ENCODE peak calls at places on chromosomes 4 and X, in ten cellular contexts. Q, D, Z, Y, E, U, I, O, F and H are unnamed samples.

GRCh38 chr4:121217385-121217784 is 53.3 kb upstream of the TNIP3 start:
- DNase-seq in Q (no peak), D (peak), Z (no peak), Y (no peak), E (peak), U (no peak), I (no peak), O (no peak), F (no peak), H (no peak)

GRCh38 chr4:127708985-127709384 is 21.2 kb upstream of the SLC25A31 start:
- DNase-seq in Q (no peak), D (peak), Z (no peak), Y (no peak), E (peak), U (no peak), I (no peak), O (peak), F (peak), H (peak)

GRCh38 chrX:136546369-136546768 is 14.4 kb downstream of the VGLL1 start:
- DNase-seq in Q (no peak), D (no peak), Z (no peak), Y (no peak), E (no peak), U (no peak), I (no peak), O (no peak), F (no peak), H (no peak)

GRCh38 chr4:3338321-3338838 is 45.6 kb downstream of the RGS12 start:
- DNase-seq in Q (no peak), D (no peak), Z (no peak), Y (no peak), E (no peak), U (no peak), I (no peak), O (no peak), F (no peak), H (no peak)

GRCh38 chr4:176782191-176782590 is 10.5 kb downstream of the VEGFC start:
- DNase-seq in Q (no peak), D (no peak), Z (no peak), Y (no peak), E (no peak), U (no peak), I (no peak), O (no peak), F (no peak), H (no peak)

GRCh38 chr4:3836802-3837601 is 70.8 kb downstream of the ADRA2C start:
- DNase-seq in Q (no peak), D (no peak), Z (no peak), Y (peak), E (no peak), U (peak), I (no peak), O (no peak), F (peak), H (no peak)

GRCh38 chr4:107153228-107153627 is 117.1 kb upstream of the DKK2 start:
- DNase-seq in Q (no peak), D (no peak), Z (no peak), Y (peak), E (peak), U (peak), I (no peak), O (no peak), F (no peak), H (no peak)

GRCh38 chrX:127552571-127552970 is 499.6 kb downstream of the ACTRT1 start:
- DNase-seq in Q (no peak), D (no peak), Z (no peak), Y (no peak), E (no peak), U (no peak), I (no peak), O (no peak), F (no peak), H (no peak)

GRCh38 chrX:138756234-138756633 is 44.7 kb upstream of the FGF13 start:
- DNase-seq in Q (peak), D (no peak), Z (no peak), Y (no peak), E (peak), U (peak), I (peak), O (no peak), F (no peak), H (no peak)

GRCh38 chr4:80237992-80238391 is 28.5 kb upstream of the FGF5 start:
- DNase-seq in Q (no peak), D (peak), Z (no peak), Y (no peak), E (peak), U (no peak), I (no peak), O (no peak), F (no peak), H (no peak)

GRCh38 chr4:165873298-165874071 is 448 bp downstream of the TLL1 start:
- DNase-seq in Q (peak), D (no peak), Z (no peak), Y (peak), E (peak), U (peak), I (peak), O (peak), F (no peak), H (no peak)

GRCh38 chr4:165872443-165873297 is at the start of gene TLL1:
- DNase-seq in Q (peak), D (no peak), Z (no peak), Y (no peak), E (peak), U (peak), I (no peak), O (peak), F (no peak), H (no peak)

GRCh38 chr4:165874072-165874798 is 1.2 kb downstream of the TLL1 start:
- DNase-seq in Q (no peak), D (no peak), Z (no peak), Y (no peak), E (no peak), U (peak), I (peak), O (peak), F (no peak), H (no peak)

GRCh38 chr4:165875446-165875845 is 2.4 kb downstream of the TLL1 start:
- DNase-seq in Q (no peak), D (no peak), Z (no peak), Y (no peak), E (no peak), U (no peak), I (no peak), O (no peak), F (no peak), H (no peak)

GRCh38 chr4:165874799-165875371 is 1.8 kb downstream of the TLL1 start:
- DNase-seq in Q (peak), D (no peak), Z (no peak), Y (no peak), E (peak), U (peak), I (peak), O (peak), F (no peak), H (no peak)
- H3K4me3 ChIP-seq in Q (peak), D (peak), Z (peak), Y (no peak), E (peak), U (peak), I (peak), O (peak), F (peak), H (peak)

GRCh38 chrX:104270212-104270611 is 15.5 kb upstream of the ESX1 start:
- DNase-seq in Q (no peak), D (no peak), Z (no peak), Y (no peak), E (no peak), U (no peak), I (no peak), O (no peak), F (no peak), H (no peak)

DNA sequence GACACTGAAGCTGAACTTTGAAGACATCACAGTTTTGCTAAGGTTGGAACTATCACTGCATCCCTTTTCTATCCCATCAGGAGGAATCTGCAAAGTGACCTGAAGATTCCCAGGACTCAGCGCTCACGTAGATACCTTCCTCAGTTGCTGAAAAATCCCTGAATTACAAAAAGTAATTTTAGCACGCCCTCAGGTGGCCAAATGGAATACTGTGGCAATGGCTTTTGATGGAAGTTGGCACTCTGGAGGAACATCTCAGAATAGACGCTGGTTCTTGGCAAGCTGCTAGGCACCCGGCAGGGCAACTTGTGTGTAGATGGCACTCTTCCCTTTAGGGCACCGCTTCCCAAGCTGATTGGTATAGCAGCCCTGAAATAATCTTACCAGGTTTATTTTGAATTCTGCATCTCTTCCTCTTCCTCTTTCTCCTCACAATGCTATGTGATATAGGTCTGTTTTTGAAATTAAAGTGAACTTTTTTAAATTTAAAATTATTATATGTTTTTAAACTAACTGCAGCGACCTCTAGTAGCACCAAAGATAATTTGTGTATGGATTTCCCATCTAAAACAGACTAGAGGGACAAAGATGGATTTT is 16.3 kb upstream of the ESX1 start:
- DNase-seq in Q (peak), D (no peak), Z (no peak), Y (peak), E (peak), U (peak), I (peak), O (peak), F (peak), H (peak)
- TF ChIP-seq CTCF in Q (peak), D (peak), Z (no peak), Y (peak), E (peak), U (peak), I (peak), O (peak), F (peak), H (peak)

GRCh38 chr4:105895609-105896460 is 564 bp downstream of the NPNT start:
- DNase-seq in Q (peak), D (no peak), Z (peak), Y (peak), E (no peak), U (peak), I (peak), O (peak), F (no peak), H (no peak)
- H3K4me3 ChIP-seq in Q (peak), D (no peak), Z (peak), Y (peak), E (peak), U (peak), I (peak), O (peak), F (peak), H (no peak)

DNA sequence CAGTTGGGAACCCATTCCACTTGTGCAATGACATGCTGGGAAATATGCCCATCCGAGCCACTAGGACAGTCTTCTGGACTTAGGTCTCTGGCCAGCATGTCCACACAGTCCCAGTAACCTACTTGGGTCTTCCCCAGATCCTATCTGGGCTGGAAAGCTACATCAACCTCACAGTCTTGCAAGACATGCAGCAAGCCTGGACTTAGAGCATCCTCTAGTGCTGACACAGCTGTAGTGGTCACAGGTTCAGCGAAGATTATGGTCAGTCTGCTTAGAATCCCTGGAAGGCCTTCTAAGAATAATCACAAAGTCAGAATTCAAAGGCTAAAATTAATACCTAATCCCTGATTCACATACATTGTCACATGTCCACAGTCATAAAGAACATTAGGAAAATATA is 842.7 kb downstream of the STPG2 start:
- DNase-seq in Q (no peak), D (no peak), Z (no peak), Y (no peak), E (no peak), U (no peak), I (no peak), O (no peak), F (no peak), H (no peak)
- TF ChIP-seq CTCF in Q (no peak), D (no peak), Z (no peak), Y (no peak), E (no peak), U (no peak), I (no peak), O (no peak), F (no peak), H (peak)